ENCODE peak calls at places on chromosome 1, in ten cellular contexts. G is activated T-helper 1 cell treated with anti-CD3 and anti-CD28 coated beads, Interleukin-12 subunit alpha, Interleukin-12 subunit beta, Interleukin-2, Interleukin-4 antibody, amounts not matched to agents 30 ng/mL and 10 ng/mL and 1 ng/mL, durations not matched to agents 14 hours and 24 hours and 36 hours; H is GM12892; Z is COLO829; T is spleen; L is colonic mucosa; F is A549; Q is NCI-H1092 treated with DMSO at 0.1 percent for 48 hours; A is NCI-H510A treated with DMSO at 0.1 percent for 48 hours; N is neuronal stem cell. J is an unnamed sample.

GRCh38 chr1:166915941-166916340 is 39.9 kb upstream of the TADA1 start:
- DNase-seq in H (no peak), L (no peak), G (no peak), A (no peak), N (no peak), F (no peak), T (no peak), Z (no peak), Q (no peak), J (no peak)

GRCh38 chr1:42003433-42003832 is 84.7 kb upstream of the HIVEP3 start:
- DNase-seq in Q (peak), N (no peak), L (peak), F (no peak), G (no peak), Z (no peak), A (peak), T (no peak), H (no peak), J (peak)

GRCh38 chr1:18765725-18766124 is 93.7 kb downstream of the TAS1R2 start:
- DNase-seq in Q (no peak), F (no peak), G (no peak), T (no peak), H (no peak), A (no peak), N (no peak), Z (no peak), L (no peak), J (no peak)

GRCh38 chr1:178310685-178311105 is 186.1 kb downstream of the CLEC20A start:
- DNase-seq in G (no peak), L (no peak), F (peak), A (peak), H (no peak), Z (peak), N (peak), T (no peak), Q (peak), J (no peak)

GRCh38 chr1:201286445-201286844 is 3.1 kb downstream of the PKP1 start:
- DNase-seq in F (no peak), A (no peak), Q (no peak), G (no peak), H (no peak), T (peak), N (no peak), Z (no peak), L (no peak), J (no peak)

GRCh38 chr1:205285391-205286101 is 36.0 kb downstream of the NUAK2 start:
- DNase-seq in H (peak), F (no peak), T (peak), L (no peak), Q (no peak), A (no peak), N (no peak), G (peak), Z (no peak), J (no peak)

GRCh38 chr1:110067957-110068645 is 2.4 kb downstream of the ALX3 start:
- DNase-seq in N (no peak), F (no peak), L (no peak), A (no peak), G (no peak), H (no peak), T (peak), Q (no peak), Z (no peak), J (no peak)

GRCh38 chr1:228267962-228268890 is 60.4 kb downstream of the OBSCN start:
- DNase-seq in L (no peak), N (no peak), Z (no peak), G (no peak), T (no peak), Q (no peak), F (no peak), A (no peak), H (no peak), J (no peak)

GRCh38 chr1:78146137-78146822 is 100.5 kb downstream of the GIPC2 start:
- DNase-seq in L (no peak), Z (peak), A (no peak), F (no peak), G (no peak), H (no peak), Q (no peak), T (no peak), N (no peak), J (no peak)

GRCh38 chr1:46801323-46802055 is 2.6 kb downstream of the CYP4B1 start:
- DNase-seq in F (no peak), A (no peak), N (no peak), G (no peak), L (no peak), H (no peak), T (no peak), Q (no peak), Z (no peak), J (no peak)

GRCh38 chr1:192705510-192705909 is 69.6 kb downstream of the RGS13 start:
- DNase-seq in G (no peak), A (no peak), Z (no peak), T (no peak), Q (no peak), H (no peak), L (no peak), F (no peak), N (no peak), J (no peak)

GRCh38 chr1:9093581-9093980 is 24.1 kb upstream of the SLC2A5 start:
- DNase-seq in L (no peak), G (no peak), A (no peak), Z (no peak), Q (no peak), T (no peak), N (no peak), H (no peak), F (no peak), J (no peak)

GRCh38 chr1:15678578-15678977 is 5.5 kb upstream of the PLEKHM2 start:
- DNase-seq in G (no peak), F (peak), Q (no peak), L (no peak), Z (no peak), A (no peak), N (no peak), T (no peak), H (no peak), J (peak)

GRCh38 chr1:99963041-99963795 is 6.6 kb upstream of the SLC35A3 start:
- DNase-seq in Z (no peak), L (no peak), F (no peak), G (no peak), A (no peak), Q (no peak), N (no peak), T (no peak), H (no peak), J (no peak)

J was measured in upper lobe of right lung.